ENCODE peak calls at places on chromosomes 4 and X, in nine cellular contexts. One of them, this sample, is unnamed.

GRCh38 chrX:103637604-103638338 is 9.0 kb downstream of the TCEAL1 start:
- DNase-seq in aorta: no peak
- DNase-seq in nephron progenitor cell: no peak
- DNase-seq in Calu3: no peak
- DNase-seq in NCI-H774: no peak
- DNase-seq in heart left ventricle: no peak
- DNase-seq in ovary: no peak
- DNase-seq in ureter: no peak
- DNase-seq in pancreas: no peak
- DNase-seq in this sample: no peak

GRCh38 chrX:150038977-150039599 is 100.8 kb upstream of the EOLA2 start:
- DNase-seq in aorta: no peak
- DNase-seq in nephron progenitor cell: no peak
- DNase-seq in Calu3: no peak
- DNase-seq in NCI-H774: no peak
- DNase-seq in heart left ventricle: no peak
- DNase-seq in ovary: no peak
- DNase-seq in ureter: no peak
- DNase-seq in pancreas: no peak
- DNase-seq in this sample: no peak

GRCh38 chr4:1518997-1519700 is 112.9 kb upstream of the NKX1-1 start:
- DNase-seq in aorta: peak
- DNase-seq in nephron progenitor cell: peak
- DNase-seq in Calu3: no peak
- DNase-seq in NCI-H774: no peak
- DNase-seq in heart left ventricle: no peak
- DNase-seq in ovary: peak
- DNase-seq in ureter: no peak
- DNase-seq in pancreas: no peak
- DNase-seq in this sample: no peak

GRCh38 chrX:38754102-38754790 is 47.0 kb upstream of the MID1IP1 start:
- DNase-seq in aorta: no peak
- DNase-seq in nephron progenitor cell: peak
- DNase-seq in Calu3: peak
- DNase-seq in NCI-H774: no peak
- DNase-seq in heart left ventricle: no peak
- DNase-seq in ovary: peak
- DNase-seq in ureter: no peak
- DNase-seq in pancreas: peak
- DNase-seq in this sample: peak

GRCh38 chrX:44400588-44400987 is 57.1 kb upstream of the EFHC2 start:
- DNase-seq in aorta: no peak
- DNase-seq in nephron progenitor cell: no peak
- DNase-seq in Calu3: no peak
- DNase-seq in NCI-H774: no peak
- DNase-seq in heart left ventricle: no peak
- DNase-seq in ovary: no peak
- DNase-seq in ureter: no peak
- DNase-seq in pancreas: no peak
- DNase-seq in this sample: no peak

GRCh38 chrX:137119049-137119448 is 85.3 kb upstream of the GPR101 start:
- DNase-seq in aorta: no peak
- DNase-seq in nephron progenitor cell: no peak
- DNase-seq in Calu3: no peak
- DNase-seq in NCI-H774: no peak
- DNase-seq in heart left ventricle: no peak
- DNase-seq in ovary: no peak
- DNase-seq in ureter: no peak
- DNase-seq in pancreas: no peak
- DNase-seq in this sample: no peak

GRCh38 chrX:19127649-19128168 is 5.4 kb upstream of the ADGRG2 start:
- DNase-seq in aorta: no peak
- DNase-seq in nephron progenitor cell: no peak
- DNase-seq in Calu3: no peak
- DNase-seq in NCI-H774: no peak
- DNase-seq in heart left ventricle: peak
- DNase-seq in ovary: no peak
- DNase-seq in ureter: no peak
- DNase-seq in pancreas: no peak
- DNase-seq in this sample: no peak

GRCh38 chr4:19381068-19381467 is 870.6 kb upstream of the SLIT2 start:
- DNase-seq in aorta: no peak
- DNase-seq in nephron progenitor cell: no peak
- DNase-seq in Calu3: no peak
- DNase-seq in NCI-H774: no peak
- DNase-seq in heart left ventricle: no peak
- DNase-seq in ovary: no peak
- DNase-seq in ureter: no peak
- DNase-seq in pancreas: no peak
- DNase-seq in this sample: no peak

GRCh38 chrX:152904151-152905080 is 6.5 kb downstream of the ZNF185 start:
- DNase-seq in aorta: peak
- DNase-seq in nephron progenitor cell: peak
- DNase-seq in Calu3: peak
- DNase-seq in NCI-H774: peak
- DNase-seq in heart left ventricle: no peak
- DNase-seq in ovary: peak
- DNase-seq in ureter: no peak
- DNase-seq in pancreas: peak
- DNase-seq in this sample: peak

GRCh38 chrX:120350458-120351138 is 11.3 kb upstream of the ATP1B4 start:
- DNase-seq in aorta: no peak
- DNase-seq in nephron progenitor cell: no peak
- DNase-seq in Calu3: no peak
- DNase-seq in NCI-H774: no peak
- DNase-seq in heart left ventricle: no peak
- DNase-seq in ovary: no peak
- DNase-seq in ureter: no peak
- DNase-seq in pancreas: no peak
- DNase-seq in this sample: no peak

GRCh38 chr4:10106421-10107039 is 10.1 kb downstream of the WDR1 start:
- DNase-seq in aorta: peak
- DNase-seq in nephron progenitor cell: no peak
- DNase-seq in Calu3: peak
- DNase-seq in NCI-H774: no peak
- DNase-seq in heart left ventricle: peak
- DNase-seq in ovary: peak
- DNase-seq in ureter: peak
- DNase-seq in pancreas: no peak
- DNase-seq in this sample: peak

GRCh38 chr4:12723849-12724447 is 760.2 kb downstream of the RAB28 start:
- DNase-seq in aorta: no peak
- DNase-seq in nephron progenitor cell: no peak
- DNase-seq in Calu3: no peak
- DNase-seq in NCI-H774: no peak
- DNase-seq in heart left ventricle: peak
- DNase-seq in ovary: no peak
- DNase-seq in ureter: no peak
- DNase-seq in pancreas: no peak
- DNase-seq in this sample: no peak

GRCh38 chr4:26081795-26082498 is 167.9 kb downstream of the SMIM20 start:
- DNase-seq in aorta: no peak
- DNase-seq in nephron progenitor cell: no peak
- DNase-seq in Calu3: peak
- DNase-seq in NCI-H774: peak
- DNase-seq in heart left ventricle: no peak
- DNase-seq in ovary: no peak
- DNase-seq in ureter: no peak
- DNase-seq in pancreas: no peak
- DNase-seq in this sample: peak

GRCh38 chrX:11472381-11472780 is 179.2 kb downstream of the AMELX start:
- DNase-seq in aorta: no peak
- DNase-seq in nephron progenitor cell: no peak
- DNase-seq in Calu3: no peak
- DNase-seq in NCI-H774: no peak
- DNase-seq in heart left ventricle: no peak
- DNase-seq in ovary: no peak
- DNase-seq in ureter: no peak
- DNase-seq in pancreas: no peak
- DNase-seq in this sample: no peak

GRCh38 chr4:1238676-1239000 is 10.3 kb downstream of the CTBP1 start:
- DNase-seq in aorta: no peak
- DNase-seq in nephron progenitor cell: no peak
- DNase-seq in Calu3: no peak
- DNase-seq in NCI-H774: no peak
- DNase-seq in heart left ventricle: peak
- DNase-seq in ovary: peak
- DNase-seq in ureter: no peak
- DNase-seq in pancreas: no peak
- DNase-seq in this sample: no peak

GRCh38 chr4:59712474-59712873 is 1487.7 kb upstream of the ADGRL3 start:
- DNase-seq in aorta: no peak
- DNase-seq in nephron progenitor cell: no peak
- DNase-seq in Calu3: no peak
- DNase-seq in NCI-H774: no peak
- DNase-seq in heart left ventricle: no peak
- DNase-seq in ovary: no peak
- DNase-seq in ureter: no peak
- DNase-seq in pancreas: no peak
- DNase-seq in this sample: no peak

GRCh38 chr4:182741054-182741453 is 176.1 kb downstream of the DCTD start:
- DNase-seq in aorta: no peak
- DNase-seq in nephron progenitor cell: no peak
- DNase-seq in Calu3: no peak
- DNase-seq in NCI-H774: no peak
- DNase-seq in heart left ventricle: no peak
- DNase-seq in ovary: no peak
- DNase-seq in ureter: no peak
- DNase-seq in pancreas: no peak
- DNase-seq in this sample: no peak

GRCh38 chr4:183182873-183183725 is 84.0 kb downstream of the WWC2 start:
- DNase-seq in aorta: peak
- DNase-seq in nephron progenitor cell: peak
- DNase-seq in Calu3: peak
- DNase-seq in NCI-H774: peak
- DNase-seq in heart left ventricle: no peak
- DNase-seq in ovary: no peak
- DNase-seq in ureter: no peak
- DNase-seq in pancreas: no peak
- DNase-seq in this sample: peak

GRCh38 chr4:110184124-110184790 is 14.2 kb downstream of the ELOVL6 start:
- DNase-seq in aorta: no peak
- DNase-seq in nephron progenitor cell: no peak
- DNase-seq in Calu3: no peak
- DNase-seq in NCI-H774: no peak
- DNase-seq in heart left ventricle: no peak
- DNase-seq in ovary: no peak
- DNase-seq in ureter: no peak
- DNase-seq in pancreas: no peak
- DNase-seq in this sample: peak

GRCh38 chrX:124333862-124334261 is 1.4 kb downstream of the TEX13D start:
- DNase-seq in aorta: no peak
- DNase-seq in nephron progenitor cell: no peak
- DNase-seq in Calu3: no peak
- DNase-seq in NCI-H774: no peak
- DNase-seq in heart left ventricle: no peak
- DNase-seq in ovary: no peak
- DNase-seq in ureter: no peak
- DNase-seq in pancreas: no peak
- DNase-seq in this sample: no peak

GRCh38 chrX:47313056-47313455 is 57.3 kb upstream of the ZNF157 start:
- DNase-seq in aorta: no peak
- DNase-seq in nephron progenitor cell: no peak
- DNase-seq in Calu3: no peak
- DNase-seq in NCI-H774: no peak
- DNase-seq in heart left ventricle: peak
- DNase-seq in ovary: no peak
- DNase-seq in ureter: no peak
- DNase-seq in pancreas: no peak
- DNase-seq in this sample: no peak

GRCh38 chr4:88033309-88033708 is 25.9 kb downstream of the PKD2 start:
- DNase-seq in aorta: no peak
- DNase-seq in nephron progenitor cell: peak
- DNase-seq in Calu3: peak
- DNase-seq in NCI-H774: peak
- DNase-seq in heart left ventricle: no peak
- DNase-seq in ovary: no peak
- DNase-seq in ureter: peak
- DNase-seq in pancreas: peak
- DNase-seq in this sample: peak

GRCh38 chr4:27148211-27148895 is 287.7 kb downstream of the STIM2 start:
- DNase-seq in aorta: no peak
- DNase-seq in nephron progenitor cell: no peak
- DNase-seq in Calu3: no peak
- DNase-seq in NCI-H774: no peak
- DNase-seq in heart left ventricle: no peak
- DNase-seq in ovary: no peak
- DNase-seq in ureter: no peak
- DNase-seq in pancreas: no peak
- DNase-seq in this sample: no peak

GRCh38 chr4:6763330-6763851 is 19.1 kb upstream of the KIAA0232 start:
- DNase-seq in aorta: no peak
- DNase-seq in nephron progenitor cell: no peak
- DNase-seq in Calu3: no peak
- DNase-seq in NCI-H774: no peak
- DNase-seq in heart left ventricle: no peak
- DNase-seq in ovary: no peak
- DNase-seq in ureter: no peak
- DNase-seq in pancreas: no peak
- DNase-seq in this sample: no peak

GRCh38 chrX:103398321-103398937 is 22.1 kb downstream of the BEX3 start:
- DNase-seq in aorta: no peak
- DNase-seq in nephron progenitor cell: no peak
- DNase-seq in Calu3: peak
- DNase-seq in NCI-H774: no peak
- DNase-seq in heart left ventricle: no peak
- DNase-seq in ovary: no peak
- DNase-seq in ureter: no peak
- DNase-seq in pancreas: no peak
- DNase-seq in this sample: peak

GRCh38 chrX:130082244-130083106 is 27.8 kb downstream of the ELF4 start:
- DNase-seq in aorta: peak
- DNase-seq in nephron progenitor cell: no peak
- DNase-seq in Calu3: no peak
- DNase-seq in NCI-H774: no peak
- DNase-seq in heart left ventricle: peak
- DNase-seq in ovary: no peak
- DNase-seq in ureter: no peak
- DNase-seq in pancreas: no peak
- DNase-seq in this sample: peak

GRCh38 chr4:13642576-13642975 is 15.1 kb upstream of the BOD1L1 start:
- DNase-seq in aorta: peak
- DNase-seq in nephron progenitor cell: no peak
- DNase-seq in Calu3: no peak
- DNase-seq in NCI-H774: no peak
- DNase-seq in heart left ventricle: peak
- DNase-seq in ovary: peak
- DNase-seq in ureter: no peak
- DNase-seq in pancreas: no peak
- DNase-seq in this sample: peak